ENCODE peak calls at places on chromosomes 3 and 15, in seven cellular contexts. D is activated T-cell treated with anti-CD3 and anti-CD28 coated beads, Interleukin-2, amount 50 U/mL, for 48 hours; M is HT1080; B is LoVo; T is CD8-positive, alpha-beta memory T cell; E is AG09309; W is BJ. Y is an unnamed sample.

GRCh38 chr3:47645551-47645950 is 66.9 kb upstream of the CSPG5 start:
- DNase-seq in E (no peak), T (no peak), M (no peak), B (no peak), D (no peak), W (no peak), Y (no peak)

GRCh38 chr15:35886765-35887164 is 340.8 kb upstream of the DPH6 start:
- DNase-seq in E (no peak), D (no peak), M (peak), W (no peak), T (no peak), B (no peak), Y (no peak)

GRCh38 chr3:101703169-101703568 is 16.7 kb upstream of the RPL24 start:
- DNase-seq in W (no peak), T (no peak), D (no peak), M (peak), B (peak), E (no peak), Y (no peak)

GRCh38 chr3:171058058-171058457 is 31.5 kb upstream of the SLC2A2 start:
- DNase-seq in E (peak), T (no peak), W (peak), D (no peak), B (no peak), M (peak), Y (no peak)

GRCh38 chr15:43230640-43231115 is 9.9 kb upstream of the EPB42 start:
- DNase-seq in D (no peak), T (no peak), B (no peak), E (peak), M (no peak), W (no peak), Y (no peak)

GRCh38 chr3:52196977-52197376 is 983 bp upstream of the ALAS1 start:
- DNase-seq in E (no peak), W (no peak), T (no peak), B (peak), M (no peak), D (no peak), Y (no peak)

GRCh38 chr3:78178740-78179139 is 1138.8 kb downstream of the ROBO2 start:
- DNase-seq in W (peak), M (no peak), T (no peak), B (no peak), E (no peak), D (no peak), Y (no peak)

GRCh38 chr3:177676148-177676547 is 478.9 kb upstream of the TBL1XR1 start:
- DNase-seq in B (no peak), D (no peak), T (no peak), W (no peak), E (no peak), M (no peak), Y (no peak)

GRCh38 chr15:33311312-33311971 is 675 bp downstream of the RYR3 start:
- DNase-seq in D (peak), W (no peak), M (no peak), T (no peak), E (no peak), B (no peak), Y (no peak)

GRCh38 chr15:96504371-96504770 is 173.9 kb downstream of the NR2F2 start:
- DNase-seq in T (no peak), M (no peak), D (no peak), E (no peak), B (no peak), W (no peak), Y (no peak)

GRCh38 chr3:11718582-11719405 is 75.1 kb upstream of the VGLL4 start:
- DNase-seq in D (peak), T (peak), B (peak), M (peak), W (no peak), E (no peak), Y (no peak)

GRCh38 chr3:105139851-105140560 is 226.7 kb upstream of the ALCAM start:
- DNase-seq in E (no peak), M (no peak), B (no peak), W (no peak), D (no peak), T (no peak), Y (no peak)

GRCh38 chr15:82789491-82789890 is 16.4 kb downstream of the FSD2 start:
- DNase-seq in T (no peak), B (no peak), M (no peak), D (no peak), W (no peak), E (no peak), Y (no peak)

GRCh38 chr3:11554666-11555065 is 89.0 kb downstream of the VGLL4 start:
- DNase-seq in E (no peak), T (peak), W (no peak), M (no peak), B (no peak), D (no peak), Y (no peak)

GRCh38 chr3:113165841-113166240 is 45.5 kb upstream of the BOC start:
- DNase-seq in B (no peak), M (no peak), T (no peak), D (no peak), E (no peak), W (no peak), Y (no peak)

GRCh38 chr3:31541102-31541501 is 8.4 kb downstream of the STT3B start:
- DNase-seq in B (no peak), M (no peak), T (no peak), W (no peak), E (no peak), D (no peak), Y (no peak)

GRCh38 chr15:38069001-38069400 is 134.6 kb downstream of the TMCO5A start:
- DNase-seq in T (peak), E (no peak), B (peak), W (no peak), M (peak), D (peak), Y (no peak)

GRCh38 chr15:77959094-77959879 is 118.2 kb downstream of the TBC1D2B start:
- DNase-seq in W (no peak), D (peak), M (peak), E (peak), T (peak), B (peak), Y (peak)

GRCh38 chr15:101532865-101533264 is 43.4 kb upstream of the PCSK6 start:
- DNase-seq in B (no peak), E (no peak), M (no peak), W (no peak), T (no peak), D (no peak), Y (no peak)

GRCh38 chr3:150118219-150118618 is 147.5 kb upstream of the PFN2 start:
- DNase-seq in T (no peak), M (no peak), B (no peak), D (no peak), W (no peak), E (no peak), Y (no peak)

GRCh38 chr3:61805510-61806080 is 244.2 kb downstream of the PTPRG start:
- DNase-seq in E (no peak), B (no peak), T (no peak), M (no peak), W (no peak), D (no peak), Y (no peak)

GRCh38 chr15:90165659-90166489 is 35.3 kb upstream of the SEMA4B start:
- DNase-seq in D (peak), E (peak), M (peak), T (no peak), B (peak), W (peak), Y (no peak)

GRCh38 chr15:23095796-23096195 is 40.8 kb downstream of the GOLGA6L1 start:
- DNase-seq in D (no peak), M (no peak), E (no peak), T (no peak), W (no peak), B (no peak), Y (no peak)

GRCh38 chr15:63497642-63498100 is 6.7 kb upstream of the USP3 start:
- DNase-seq in M (no peak), B (no peak), E (no peak), T (peak), W (no peak), D (peak), Y (peak)

GRCh38 chr3:171428892-171429291 is 31.3 kb downstream of the TNIK start:
- DNase-seq in M (no peak), B (no peak), E (no peak), W (no peak), T (no peak), D (no peak), Y (no peak)

GRCh38 chr3:10547841-10548783 is 42.7 kb upstream of the ATP2B2 start:
- DNase-seq in B (no peak), T (no peak), D (no peak), E (no peak), W (no peak), M (no peak), Y (no peak)

GRCh38 chr15:31488437-31489204 is 162.0 kb downstream of the KLF13 start:
- DNase-seq in W (no peak), M (peak), T (peak), D (peak), B (peak), E (peak), Y (peak)

GRCh38 chr3:53612508-53612907 is 118.1 kb downstream of the CACNA1D start:
- DNase-seq in T (no peak), M (no peak), W (no peak), D (no peak), E (no peak), B (no peak), Y (no peak)

GRCh38 chr3:128348805-128349531 is 117.7 kb downstream of the DNAJB8 start:
- DNase-seq in D (no peak), M (peak), W (no peak), B (no peak), T (peak), E (no peak), Y (no peak)